ENCODE peak calls at places on chromosomes 4 and X, in eight cellular contexts. V is stimulated activated CD8-positive, alpha-beta memory T cell treated with anti-CD3 and anti-CD28 coated beads, Interleukin-7, amount 100 ng/mL, for 24 hours; Q is body of pancreas; L is activated CD4-positive, alpha-beta T cell treated with anti-CD3 and anti-CD28 coated beads for 48 hours; G is left ventricle myocardium inferior; T is right lobe of liver; X is ELR; O is uterus. M is an unnamed sample.
A peak's percentile ranks its signal among the peaks of the same experiment; 100 is the strongest.

GRCh38 chr4:143260750-143261149 is 75.9 kb upstream of the GAB1 start:
- DNase-seq in X (no peak), T (no peak), Q (no peak), V (no peak), L (no peak), O (no peak), G (no peak), M (no peak)

GRCh38 chrX:36961590-36961989 is 46.6 kb upstream of the FAM47C start:
- DNase-seq in T (peak; percentile 56), O (no peak), X (no peak), Q (no peak), V (no peak), L (no peak), G (no peak), M (no peak)

GRCh38 chr4:74661427-74662171 is 132.7 kb downstream of the BTC start:
- DNase-seq in L (no peak), Q (no peak), O (no peak), X (peak; percentile 76), T (no peak), G (no peak), V (no peak), M (peak; percentile 39)

GRCh38 chr4:44583393-44583792 is 68.0 kb downstream of the YIPF7 start:
- DNase-seq in Q (no peak), X (no peak), T (no peak), V (no peak), L (no peak), O (no peak), G (no peak), M (no peak)

GRCh38 chr4:10182446-10183424 is 66.1 kb upstream of the WDR1 start:
- DNase-seq in T (no peak), L (peak; percentile 21), G (no peak), Q (no peak), O (no peak), V (no peak), X (no peak), M (no peak)

GRCh38 chr4:42995343-42995944 is 102.9 kb downstream of the GRXCR1 start:
- DNase-seq in T (no peak), V (no peak), X (peak; percentile 23), L (no peak), O (no peak), G (no peak), Q (no peak), M (peak; percentile 33)

GRCh38 chr4:77156912-77157858 is at the start of gene CCNG2:
- DNase-seq in O (peak; percentile 91), L (peak; percentile 84), X (peak; percentile 95), T (peak; percentile 85), G (peak; percentile 85), Q (peak; percentile 88), V (peak; percentile 63), M (no peak)

GRCh38 chr4:74055096-74055495 is 16.6 kb upstream of the CXCL3 start:
- DNase-seq in V (no peak), T (no peak), Q (no peak), X (no peak), G (no peak), L (no peak), O (no peak), M (no peak)

GRCh38 chrX:43964936-43965335 is 8.3 kb downstream of the NDP start:
- DNase-seq in X (peak; percentile 58), G (no peak), O (no peak), L (no peak), Q (no peak), T (no peak), V (no peak), M (no peak)

GRCh38 chrX:7972586-7972985 is 45.4 kb upstream of the PNPLA4 start:
- DNase-seq in Q (no peak), V (no peak), G (no peak), X (peak; percentile 17), T (no peak), O (no peak), L (no peak), M (no peak)

GRCh38 chrX:54029543-54030143 is 14.6 kb downstream of the PHF8 start:
- DNase-seq in O (no peak), X (no peak), G (no peak), L (no peak), T (peak; percentile 87), V (no peak), Q (peak; percentile 64), M (no peak)

GRCh38 chr4:61428950-61429349 is 228.8 kb downstream of the ADGRL3 start:
- DNase-seq in G (no peak), L (no peak), X (no peak), Q (no peak), T (no peak), O (no peak), V (no peak), M (no peak)

GRCh38 chr4:7941111-7942018 is 1.7 kb upstream of the AFAP1 start:
- DNase-seq in O (no peak), T (no peak), L (no peak), X (peak; percentile 46), V (no peak), Q (no peak), G (no peak), M (no peak)

GRCh38 chr4:127165971-127166370 is 466.8 kb upstream of the INTU start:
- DNase-seq in L (no peak), V (no peak), Q (no peak), X (peak; percentile 19), O (no peak), T (no peak), G (no peak), M (no peak)

GRCh38 chrX:48465336-48465933 is 4.6 kb downstream of the SLC38A5 start:
- DNase-seq in X (peak; percentile 79), T (peak; percentile 11), Q (no peak), V (no peak), G (no peak), L (no peak), O (no peak), M (peak; percentile 69)

GRCh38 chr4:150242820-150243458 is 164.7 kb downstream of the DCLK2 start:
- DNase-seq in Q (peak; percentile 18), V (no peak), X (peak; percentile 54), T (no peak), L (peak; percentile 25), O (no peak), G (no peak), M (no peak)

GRCh38 chr4:48722509-48723446 is 57.3 kb downstream of the FRYL start:
- DNase-seq in V (no peak), Q (no peak), X (no peak), L (no peak), G (no peak), T (no peak), O (no peak), M (no peak)

GRCh38 chrX:18698762-18699650 is 8.4 kb upstream of the PPEF1 start:
- DNase-seq in O (no peak), L (no peak), T (no peak), X (no peak), Q (no peak), G (no peak), V (no peak), M (no peak)

GRCh38 chr4:7016512-7016911 is 26.7 kb upstream of the TADA2B start:
- DNase-seq in V (no peak), Q (no peak), T (no peak), O (no peak), G (no peak), X (no peak), L (no peak), M (no peak)

GRCh38 chrX:40040686-40041461 is 56.9 kb downstream of the BCOR start:
- DNase-seq in G (no peak), X (no peak), Q (no peak), V (no peak), L (no peak), T (no peak), O (no peak), M (no peak)